ENCODE peak calls at places on chromosomes 7 and 10, in four cellular contexts. N is upper lobe of left lung, T is A549, P is K562. H is an unnamed sample.

GRCh38 chr7:36308031-36308430 is 81.6 kb upstream of the ANLN start:
- ATAC-seq in N (no peak), P (no peak), T (no peak), H (no peak)

GRCh38 chr10:78520737-78521430 is 487.2 kb downstream of the RPS24 start:
- ATAC-seq in P (peak; percentile 73), T (peak; percentile 95), N (no peak), H (no peak)

GRCh38 chr7:20214132-20214531 is 3.1 kb downstream of the MACC1 start:
- ATAC-seq in P (no peak), T (no peak), N (no peak), H (no peak)

GRCh38 chr7:149719912-149720335 is 53.5 kb downstream of the ZNF467 start:
- ATAC-seq in T (peak; percentile 29), N (no peak), P (peak; percentile 84), H (no peak)

GRCh38 chr10:126969310-126969709 is 64.1 kb downstream of the DOCK1 start:
- ATAC-seq in T (peak; percentile 68), N (no peak), P (no peak), H (no peak)

GRCh38 chr10:68633281-68633680 is 73.1 kb downstream of the TET1 start:
- ATAC-seq in N (no peak), T (no peak), P (no peak), H (no peak)

GRCh38 chr10:70169011-70169410 is 1.3 kb downstream of the SAR1A start:
- ATAC-seq in T (no peak), P (no peak), N (no peak), H (no peak)

GRCh38 chr10:13971586-13972475 is 358.9 kb downstream of the FRMD4A start:
- ATAC-seq in P (no peak), T (no peak), N (no peak), H (no peak)

GRCh38 chr7:44265733-44266132 is 59.7 kb downstream of the CAMK2B start:
- ATAC-seq in P (no peak), T (no peak), N (no peak), H (no peak)

GRCh38 chr10:42883993-42884983 is 101.7 kb downstream of the BMS1 start:
- ATAC-seq in P (no peak), N (no peak), T (no peak), H (peak; percentile 31)

GRCh38 chr10:99008106-99008505 is 227.5 kb downstream of the HPSE2 start:
- ATAC-seq in N (no peak), P (no peak), T (no peak), H (no peak)

GRCh38 chr10:24007359-24007758 is 201.6 kb upstream of the KIAA1217 start:
- ATAC-seq in N (no peak), T (no peak), P (no peak), H (no peak)

GRCh38 chr10:126734957-126735356 is 64.5 kb upstream of the C10orf90 start:
- ATAC-seq in T (no peak), P (no peak), N (no peak), H (no peak)

GRCh38 chr7:50838675-50839377 is 56.1 kb upstream of the GRB10 start:
- ATAC-seq in T (peak; percentile 81), P (peak; percentile 67), N (no peak), H (peak; percentile 79)

GRCh38 chr7:26593405-26593804 is 271.0 kb downstream of the SKAP2 start:
- ATAC-seq in P (no peak), T (no peak), N (no peak), H (no peak)

GRCh38 chr10:90695915-90696676 is 161.7 kb downstream of the HTR7 start:
- ATAC-seq in P (no peak), T (no peak), N (no peak), H (no peak)

GRCh38 chr10:29922226-29922625 is 137.2 kb downstream of the JCAD start:
- ATAC-seq in N (no peak), T (no peak), P (no peak), H (no peak)

GRCh38 chr7:125423444-125424155 is 494.0 kb upstream of the POT1 start:
- ATAC-seq in N (no peak), P (no peak), T (no peak), H (no peak)

GRCh38 chr10:63431962-63432797 is 33.6 kb downstream of the JMJD1C start:
- ATAC-seq in N (no peak), T (peak; percentile 42), P (peak; percentile 36), H (no peak)

GRCh38 chr7:148684289-148684688 is 14.4 kb upstream of the CUL1 start:
- ATAC-seq in T (peak; percentile 48), P (peak; percentile 70), N (peak; percentile 59), H (no peak)

GRCh38 chr10:3427316-3427715 is 254.7 kb upstream of the PITRM1 start:
- ATAC-seq in P (no peak), N (no peak), T (no peak), H (no peak)

GRCh38 chr10:93225938-93226337 is 152.2 kb downstream of the CYP26A1 start:
- ATAC-seq in T (peak; percentile 23), P (no peak), N (no peak), H (no peak)

GRCh38 chr10:121079226-121079625 is 228.1 kb downstream of the WDR11 start:
- ATAC-seq in T (no peak), N (no peak), P (no peak), H (no peak)

GRCh38 chr10:121077331-121077730 is 226.2 kb downstream of the WDR11 start:
- ATAC-seq in N (peak; percentile 76), P (no peak), T (no peak), H (peak; percentile 73)

GRCh38 chr10:121078672-121079102 is 227.5 kb downstream of the WDR11 start:
- ATAC-seq in P (no peak), N (peak; percentile 19), T (no peak), H (no peak)

GRCh38 chr10:121076760-121077159 is 225.6 kb downstream of the WDR11 start:
- ATAC-seq in P (no peak), T (no peak), N (peak; percentile 65), H (peak; percentile 34)

DNA sequence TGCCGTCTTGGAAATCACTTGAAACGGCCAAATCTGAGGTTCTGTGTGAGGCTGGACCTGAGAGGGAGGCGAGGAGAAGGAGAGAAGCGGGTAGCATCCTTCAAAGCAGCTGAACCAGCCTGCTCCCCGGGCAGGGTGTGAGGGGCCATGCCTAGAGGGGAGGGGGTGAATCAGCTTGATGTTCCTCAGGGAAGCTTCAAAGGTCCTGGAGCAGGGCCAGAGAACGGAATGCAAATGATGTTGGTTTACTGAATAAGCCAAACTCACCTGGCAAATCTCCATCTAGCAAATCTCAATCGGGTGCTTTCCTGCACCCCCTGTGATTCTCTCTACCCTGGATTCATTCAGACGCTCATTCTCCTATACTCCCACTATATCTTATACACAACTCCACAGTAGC is 226.9 kb downstream of the WDR11 start:
- ATAC-seq in N (no peak), P (no peak), T (no peak), H (no peak)
- H3K9me3 ChIP-seq in N (no peaks in the 10 kb centered on the region), P (no peaks in the 10 kb centered on the region), T (no peaks in the 10 kb centered on the region), H (no peaks in the 10 kb centered on the region)

GRCh38 chr10:71300555-71301370 is 18.3 kb upstream of the SLC29A3 start:
- ATAC-seq in P (peak; percentile 3), T (peak; percentile 17), N (no peak), H (no peak)

GRCh38 chr10:71301371-71301916 is 17.6 kb upstream of the SLC29A3 start:
- ATAC-seq in T (no peak), N (no peak), P (no peak), H (no peak)

GRCh38 chr10:71303569-71303907 is 15.5 kb upstream of the SLC29A3 start:
- ATAC-seq in T (peak; percentile 25), N (no peak), P (no peak), H (no peak)

GRCh38 chr10:71302451-71302850 is 16.6 kb upstream of the SLC29A3 start:
- ATAC-seq in P (no peak), N (no peak), T (no peak), H (no peak)

DNA sequence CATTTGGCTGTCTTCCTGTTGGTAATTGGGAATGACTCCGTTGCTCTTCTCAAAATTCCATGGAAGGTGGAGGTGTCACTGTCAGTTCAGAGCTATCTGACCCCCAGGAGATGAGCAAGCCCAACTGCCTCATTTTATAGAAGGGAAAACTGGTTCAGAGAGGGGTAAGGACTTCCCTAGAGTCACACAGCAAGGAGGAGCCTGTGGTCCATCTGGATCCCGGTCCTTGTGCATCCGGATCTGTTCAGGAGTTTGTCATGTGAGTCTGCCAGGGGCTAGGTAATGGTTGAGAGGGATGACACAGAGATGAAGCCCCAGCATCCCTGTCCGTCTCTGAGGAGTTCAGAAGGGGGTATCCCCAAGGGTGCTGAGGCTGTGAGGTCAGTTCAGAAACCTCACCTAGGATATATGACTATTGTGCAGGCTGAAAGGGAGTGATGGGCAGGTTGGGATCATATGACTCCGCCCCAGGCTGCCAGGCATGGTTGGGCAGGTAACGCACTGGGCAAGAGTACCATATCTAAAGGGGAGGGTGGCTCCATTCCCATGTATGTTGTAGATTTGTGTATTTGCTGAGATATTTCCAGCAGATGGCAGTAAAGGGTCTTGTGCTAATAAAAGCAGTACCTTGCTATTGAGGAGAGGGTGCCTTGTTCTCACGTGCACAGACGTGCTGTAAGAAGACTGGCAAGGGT is 16.0 kb upstream of the SLC29A3 start:
- ATAC-seq in N (peak; percentile 1), P (peak; percentile 84), T (peak; percentile 90), H (no peak)
- TF ChIP-seq EP300 in N (no peak), P (no peak), T (no peak), H (no peak)

GRCh38 chr10:112490543-112490942 is 43.5 kb downstream of the VTI1A start:
- ATAC-seq in N (no peak), T (no peak), P (no peak), H (no peak)

GRCh38 chr10:112487964-112488363 is 40.9 kb downstream of the VTI1A start:
- ATAC-seq in P (no peak), T (no peak), N (no peak), H (no peak)

GRCh38 chr10:112492736-112493135 is 45.7 kb downstream of the VTI1A start:
- ATAC-seq in N (no peak), P (no peak), T (no peak), H (no peak)

DNA sequence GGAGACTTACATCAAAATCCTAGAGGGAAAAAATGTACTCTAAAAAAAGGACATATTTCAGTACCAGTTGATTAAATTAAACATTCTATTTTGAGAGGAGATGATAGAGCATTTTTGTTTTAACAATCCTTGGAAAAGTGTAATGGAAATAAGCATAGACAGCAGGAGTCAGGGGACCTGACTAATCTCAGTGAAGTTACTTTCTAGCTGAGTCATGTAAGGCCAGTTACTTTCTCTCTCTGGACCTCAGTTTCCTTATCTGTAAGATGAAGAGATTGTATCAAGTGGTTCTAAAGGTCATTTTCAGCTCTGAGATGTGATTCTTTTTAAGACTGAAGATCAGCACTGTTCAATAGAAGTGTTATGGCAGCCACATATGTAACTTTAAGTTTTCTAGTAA is 44.1 kb downstream of the VTI1A start:
- ATAC-seq in T (no peak), P (no peak), N (no peak), H (no peak)
- H3K9me3 ChIP-seq in T (no peaks in the 10 kb centered on the region), P (no peaks in the 10 kb centered on the region), N (no peaks in the 10 kb centered on the region), H (no peaks in the 10 kb centered on the region)

GRCh38 chr10:121580276-121581116 is 17.7 kb downstream of the FGFR2 start:
- ATAC-seq in N (no peak), T (no peak), P (no peak), H (no peak)

GRCh38 chr10:121577568-121577967 is 20.7 kb downstream of the FGFR2 start:
- ATAC-seq in N (no peak), P (no peak), T (no peak), H (no peak)

GRCh38 chr10:121578298-121578697 is 19.9 kb downstream of the FGFR2 start:
- ATAC-seq in P (no peak), T (no peak), N (no peak), H (no peak)

GRCh38 chr10:121578965-121579364 is 19.3 kb downstream of the FGFR2 start:
- ATAC-seq in T (no peak), N (no peak), P (no peak), H (peak; percentile 34)

DNA sequence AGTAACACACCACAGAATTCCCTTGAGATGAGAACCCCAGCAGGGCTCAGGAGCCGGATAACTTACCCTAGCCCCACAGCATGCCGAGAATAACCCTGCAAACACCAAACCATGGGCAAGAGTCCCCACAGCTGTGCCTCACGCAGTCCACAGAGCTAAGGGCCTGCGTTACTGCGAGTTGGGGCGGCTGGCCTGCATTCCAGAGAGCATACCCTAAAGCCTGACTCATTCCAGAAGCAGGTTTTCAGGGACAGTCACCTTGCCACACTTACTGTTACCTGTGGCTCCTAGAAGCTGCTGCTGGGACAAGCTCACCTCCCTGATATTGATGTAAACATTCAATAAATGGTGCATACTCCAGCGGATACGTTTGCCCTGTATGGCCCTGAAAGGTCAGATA is 18.6 kb downstream of the FGFR2 start:
- ATAC-seq in N (peak; percentile 74), P (no peak), T (no peak), H (no peak)
- TF ChIP-seq EP300 in N (no peak), P (no peak), T (no peak), H (no peak)

H was measured in gastroesophageal sphincter.